ENCODE peak calls at places on chromosomes 5 and 9, in ten cellular contexts. P is left ventricle myocardium inferior, X is OCI-LY7, A is GM23338, U is heart left ventricle, D is IMR-90, H is mucosa of descending colon, S is cardiac muscle cell, Z is fibroblast of lung, N is ovary. O is an unnamed sample.

GRCh38 chr5:144191998-144192397 is 21.3 kb downstream of the KCTD16 start:
- DNase-seq in A (peak; percentile 79), X (peak; percentile 87), U (no peak), S (peak; percentile 80), P (no peak), N (no peak), Z (peak; percentile 73), D (peak; percentile 87), H (peak; percentile 28), O (no peak)

GRCh38 chr9:3527653-3527960 is 1.8 kb upstream of the RFX3 start:
- DNase-seq in N (no peak), D (no peak), A (no peak), Z (no peak), P (no peak), H (peak; percentile 19), X (peak; percentile 19), S (no peak), U (no peak), O (no peak)

GRCh38 chr9:110802416-110803035 is 133.9 kb downstream of the MUSK start:
- DNase-seq in X (no peak), S (peak; percentile 82), Z (peak; percentile 19), H (no peak), N (no peak), A (no peak), D (peak; percentile 65), U (no peak), P (no peak), O (no peak)

GRCh38 chr9:97768731-97769130 is 71.6 kb upstream of the XPA start:
- DNase-seq in A (no peak), U (no peak), N (no peak), H (no peak), Z (peak; percentile 64), P (no peak), D (peak; percentile 52), X (no peak), S (peak; percentile 24), O (no peak)

GRCh38 chr9:5518937-5519319 is 8.6 kb downstream of the PDCD1LG2 start:
- DNase-seq in X (no peak), D (no peak), A (no peak), P (no peak), U (no peak), S (no peak), Z (no peak), N (no peak), H (no peak), O (no peak)

GRCh38 chr5:74393943-74394342 is 246.6 kb downstream of the ENC1 start:
- DNase-seq in D (no peak), N (no peak), U (no peak), P (no peak), X (no peak), Z (no peak), A (no peak), S (no peak), H (no peak), O (no peak)

GRCh38 chr5:157718529-157718928 is 12.7 kb upstream of the THG1L start:
- DNase-seq in U (no peak), X (peak; percentile 70), D (peak; percentile 77), S (peak; percentile 82), P (no peak), Z (peak; percentile 68), H (peak; percentile 47), A (peak; percentile 47), N (no peak), O (no peak)

GRCh38 chr5:1202798-1203185 is 1.4 kb downstream of the SLC6A19 start:
- DNase-seq in N (no peak), S (no peak), H (no peak), Z (no peak), X (no peak), P (no peak), A (no peak), D (no peak), U (no peak), O (no peak)

GRCh38 chr9:121026768-121027167 is 23.3 kb downstream of the C5 start:
- DNase-seq in P (no peak), U (no peak), N (no peak), Z (no peak), D (no peak), H (no peak), A (no peak), X (no peak), S (no peak), O (no peak)

GRCh38 chr9:7371032-7371431 is 428.5 kb downstream of the DMAC1 start:
- DNase-seq in Z (no peak), A (no peak), D (no peak), P (no peak), N (no peak), H (no peak), U (peak; percentile 22), X (no peak), S (peak; percentile 37), O (no peak)

GRCh38 chr5:141373673-141374317 is at the start of gene PCDHGA6:
- DNase-seq in H (no peak), U (no peak), A (peak; percentile 44), Z (peak; percentile 25), P (no peak), S (peak; percentile 31), N (no peak), X (peak; percentile 37), D (peak; percentile 58), O (no peak)
- TF ChIP-seq CTCF in H (no peak), U (peak; percentile 48), A (peak; percentile 47), Z (peak; percentile 61), P (peak; percentile 62), S (peak; percentile 43), N (peak; percentile 28), X (peak; percentile 82), D (peak; percentile 53), O (peak; percentile 25)

GRCh38 chr5:172452398-172453205 is 1.7 kb downstream of the SH3PXD2B start:
- DNase-seq in N (no peak), X (no peak), A (no peak), Z (peak; percentile 84), P (no peak), H (peak; percentile 51), D (peak; percentile 72), S (peak; percentile 77), U (no peak), O (peak; percentile 79)
- H3K4me1 ChIP-seq in N (peaks cover 23% of the 10 kb centered on the region), X (no peaks in the 10 kb centered on the region), A (peaks cover 36% of the 10 kb centered on the region), Z (peaks cover 26% of the 10 kb centered on the region), P (peaks cover 56% of the 10 kb centered on the region), H (peaks cover 7% of the 10 kb centered on the region), D (peaks cover 24% of the 10 kb centered on the region), S (peaks cover 3% of the 10 kb centered on the region), U (no peaks in the 10 kb centered on the region), O (peaks cover 48% of the 10 kb centered on the region)

DNA sequence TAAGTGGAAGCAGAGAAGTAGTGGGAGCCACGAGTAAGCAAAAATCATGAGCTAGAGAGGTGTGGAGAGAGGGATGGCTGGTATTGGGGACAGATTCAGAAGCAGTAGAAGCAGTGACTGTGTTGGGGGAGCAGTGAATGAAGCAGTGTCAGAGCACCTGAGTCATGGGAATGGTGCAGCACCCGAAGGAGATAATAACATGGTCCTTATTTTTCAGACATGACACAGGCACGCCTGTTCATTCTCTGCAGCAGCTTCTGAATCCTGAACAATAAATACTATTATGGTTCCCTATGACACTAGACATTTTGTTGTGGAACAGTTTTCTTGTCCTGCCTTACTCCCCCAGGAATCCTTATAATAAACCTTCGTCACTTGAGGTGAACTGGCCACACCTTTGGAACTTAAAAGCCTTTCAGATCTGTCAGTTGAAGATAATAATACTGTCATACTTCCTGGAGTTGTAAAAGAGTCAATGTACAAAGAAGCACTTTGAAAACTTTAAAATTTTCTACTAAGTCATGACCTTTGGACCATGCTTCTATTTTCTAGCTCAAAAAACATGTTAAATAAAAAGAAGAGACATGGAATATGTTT is 7.0 kb upstream of the RASA1 start:
- DNase-seq in A (no peak), P (no peak), S (no peak), U (no peak), Z (no peak), H (peak; percentile 28), D (no peak), X (no peak), N (no peak), O (no peak)
- H3K4me3 ChIP-seq in A (no peak overlapping the region), P (no peak overlapping the region), S (no peak overlapping the region), U (no peak overlapping the region), Z (no peak overlapping the region), H (no peak overlapping the region), D (no peak overlapping the region), X (no peak overlapping the region), N (no peak overlapping the region), O (no peak overlapping the region)

GRCh38 chr9:129595903-129596540 is 24.9 kb downstream of the C9orf50 start:
- DNase-seq in N (no peak), D (no peak), U (no peak), X (no peak), H (no peak), A (no peak), Z (no peak), P (no peak), S (peak; percentile 21), O (no peak)
- TF ChIP-seq CTCF in N (no peak), D (no peak), U (no peak), X (no peak), H (no peak), A (no peak), Z (no peak), P (no peak), S (no peak), O (no peak)

GRCh38 chr5:172798422-172799215 is 27.6 kb upstream of the DUSP1 start:
- DNase-seq in A (no peak), U (no peak), X (no peak), N (peak; percentile 50), H (no peak), D (peak; percentile 94), P (no peak), S (peak; percentile 80), Z (peak; percentile 95), O (peak; percentile 84)
- H3K4me1 ChIP-seq in A (peaks cover 8% of the 10 kb centered on the region), U (peaks cover under 1% of the 10 kb centered on the region), X (no peaks in the 10 kb centered on the region), N (peaks cover 13% of the 10 kb centered on the region), H (no peaks in the 10 kb centered on the region), D (peaks cover 49% of the 10 kb centered on the region), P (peaks cover 24% of the 10 kb centered on the region), S (no peaks in the 10 kb centered on the region), Z (peaks cover 63% of the 10 kb centered on the region), O (peaks cover 76% of the 10 kb centered on the region)

DNA sequence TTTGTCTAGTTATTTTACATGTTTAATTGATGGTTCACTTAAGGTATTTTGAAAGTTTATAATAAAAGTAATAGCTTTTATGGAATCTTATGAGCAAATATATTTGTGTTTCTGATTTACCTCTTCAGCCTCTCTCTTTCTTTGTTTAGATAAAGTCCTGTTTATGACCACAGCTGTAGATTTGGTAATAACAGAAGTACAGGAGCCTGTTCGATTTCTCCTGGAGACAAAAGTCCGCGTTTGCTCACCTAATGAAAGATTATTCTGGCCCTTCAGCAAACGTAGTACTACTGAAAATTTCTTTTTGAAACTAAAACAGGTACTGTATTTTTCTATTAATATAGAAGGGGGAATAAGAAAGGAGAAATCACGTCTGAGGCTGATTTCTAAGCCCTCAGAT is 35.0 kb upstream of the GPR21 start:
- DNase-seq in H (no peak), U (no peak), X (no peak), N (no peak), A (no peak), Z (no peak), P (no peak), D (no peak), S (no peak), O (no peak)
- H3K4me3 ChIP-seq in H (no peak overlapping the region), U (no peak overlapping the region), X (no peak overlapping the region), N (no peak overlapping the region), A (no peak overlapping the region), Z (no peak overlapping the region), P (no peak overlapping the region), D (no peak overlapping the region), S (no peak overlapping the region), O (no peak overlapping the region)

GRCh38 chr9:112072721-112073553 is 102.2 kb downstream of the SUSD1 start:
- DNase-seq in D (peak; percentile 98), U (no peak), H (no peak), Z (peak; percentile 96), X (no peak), P (no peak), S (peak; percentile 96), N (no peak), A (no peak), O (no peak)
- TF ChIP-seq CTCF in D (no peak), U (no peak), H (no peak), Z (no peak), X (no peak), P (no peak), S (no peak), N (no peak), A (no peak), O (no peak)